ENCODE peak calls at places on chromosome 1, in eight cellular contexts. J is kidney; T is NCI-H774; G is non-pigmented ciliary epithelial cell; B is WTC11; Q is naive thymus-derived CD8-positive, alpha-beta T cell; L is stimulated activated CD4-positive, alpha-beta T cell treated with anti-CD3 and anti-CD28 coated beads, Interleukin-2, amount 100 ng/mL, for 48 hours; H is frontal cortex. K is an unnamed sample.

GRCh38 chr1:30903343-30904034 is 5.1 kb downstream of the SDC3 start:
- DNase-seq in J (peak), T (no peak), G (no peak), B (no peak), Q (no peak), L (no peak), H (no peak), K (no peak)

GRCh38 chr1:93980881-93981280 is 71.7 kb upstream of the GCLM start:
- DNase-seq in J (no peak), T (no peak), G (no peak), B (no peak), Q (no peak), L (no peak), H (no peak), K (no peak)

GRCh38 chr1:27536767-27537166 is 46.8 kb upstream of the WASF2 start:
- DNase-seq in J (peak), T (no peak), G (no peak), B (peak), Q (no peak), L (no peak), H (peak), K (no peak)

GRCh38 chr1:55974714-55975441 is 604.5 kb downstream of the PLPP3 start:
- DNase-seq in J (no peak), T (no peak), G (no peak), B (no peak), Q (no peak), L (no peak), H (no peak), K (no peak)

GRCh38 chr1:219666242-219666641 is 53.3 kb upstream of the ZC3H11B start:
- DNase-seq in J (no peak), T (no peak), G (no peak), B (no peak), Q (no peak), L (no peak), H (no peak), K (no peak)

GRCh38 chr1:26994772-26995625 is 1.5 kb downstream of the TRNP1 start:
- DNase-seq in J (no peak), T (no peak), G (no peak), B (no peak), Q (no peak), L (no peak), H (no peak), K (no peak)

GRCh38 chr1:217969428-217969827 is 315.7 kb upstream of the RRP15 start:
- DNase-seq in J (peak), T (no peak), G (no peak), B (no peak), Q (no peak), L (no peak), H (no peak), K (no peak)

GRCh38 chr1:61334718-61335589 is 252.6 kb downstream of the NFIA start:
- DNase-seq in J (no peak), T (no peak), G (no peak), B (no peak), Q (no peak), L (no peak), H (no peak), K (no peak)

GRCh38 chr1:9784508-9785133 is 39.1 kb downstream of the CLSTN1 start:
- DNase-seq in J (no peak), T (no peak), G (peak), B (peak), Q (peak), L (peak), H (no peak), K (peak)

GRCh38 chr1:21508580-21509350 is 458 bp upstream of the ALPL start:
- DNase-seq in J (peak), T (no peak), G (no peak), B (peak), Q (peak), L (peak), H (peak), K (peak)

GRCh38 chr1:207787776-207788175 is 35.9 kb downstream of the CD46 start:
- DNase-seq in J (no peak), T (no peak), G (no peak), B (no peak), Q (no peak), L (no peak), H (no peak), K (no peak)

GRCh38 chr1:1264026-1264425 is 9.6 kb downstream of the UBE2J2 start:
- DNase-seq in J (peak), T (no peak), G (no peak), B (no peak), Q (no peak), L (no peak), H (no peak), K (no peak)

GRCh38 chr1:13590486-13590885 is 6.9 kb downstream of the PDPN start:
- DNase-seq in J (no peak), T (no peak), G (no peak), B (no peak), Q (no peak), L (no peak), H (no peak), K (no peak)

GRCh38 chr1:96660503-96660902 is 61.1 kb upstream of the PTBP2 start:
- DNase-seq in J (no peak), T (no peak), G (peak), B (no peak), Q (no peak), L (no peak), H (no peak), K (no peak)

GRCh38 chr1:6179564-6180175 is 451 bp downstream of the CHD5 start:
- DNase-seq in J (peak), T (no peak), G (no peak), B (no peak), Q (no peak), L (no peak), H (peak), K (no peak)

GRCh38 chr1:159951016-159951415 is 3.0 kb downstream of the SLAMF9 start:
- DNase-seq in J (no peak), T (no peak), G (no peak), B (no peak), Q (no peak), L (no peak), H (no peak), K (no peak)

GRCh38 chr1:163048970-163049680 is 20.0 kb upstream of the RGS4 start:
- DNase-seq in J (no peak), T (peak), G (no peak), B (no peak), Q (no peak), L (no peak), H (no peak), K (no peak)

GRCh38 chr1:230043102-230043501 is 23.9 kb upstream of the GALNT2 start:
- DNase-seq in J (no peak), T (no peak), G (no peak), B (no peak), Q (no peak), L (no peak), H (no peak), K (no peak)

GRCh38 chr1:3315991-3316943 is 138.2 kb upstream of the ARHGEF16 start:
- DNase-seq in J (no peak), T (no peak), G (no peak), B (no peak), Q (no peak), L (no peak), H (no peak), K (no peak)

GRCh38 chr1:220892086-220892376 is 12.8 kb downstream of the HLX start:
- DNase-seq in J (peak), T (no peak), G (no peak), B (no peak), Q (no peak), L (no peak), H (no peak), K (no peak)

GRCh38 chr1:237851209-237851845 is 39.4 kb downstream of the ZP4 start:
- DNase-seq in J (no peak), T (peak), G (no peak), B (peak), Q (no peak), L (no peak), H (peak), K (no peak)

GRCh38 chr1:17719874-17720273 is 35.3 kb upstream of the ACTL8 start:
- DNase-seq in J (no peak), T (no peak), G (no peak), B (no peak), Q (no peak), L (no peak), H (no peak), K (no peak)

GRCh38 chr1:203364013-203364730 is 13.2 kb upstream of the FMOD start:
- DNase-seq in J (no peak), T (no peak), G (no peak), B (no peak), Q (no peak), L (no peak), H (no peak), K (no peak)

GRCh38 chr1:201946224-201946908 is at the start of gene LMOD1:
- DNase-seq in J (peak), T (peak), G (peak), B (peak), Q (no peak), L (no peak), H (peak), K (no peak)

GRCh38 chr1:161946071-161946987 is 77.3 kb downstream of the OLFML2B start:
- DNase-seq in J (no peak), T (no peak), G (no peak), B (peak), Q (no peak), L (no peak), H (no peak), K (no peak)

GRCh38 chr1:17488977-17489739 is 49.7 kb upstream of the RCC2 start:
- DNase-seq in J (no peak), T (no peak), G (no peak), B (no peak), Q (no peak), L (no peak), H (no peak), K (no peak)

GRCh38 chr1:23610677-23611076 is 51.4 kb upstream of the ID3 start:
- DNase-seq in J (no peak), T (no peak), G (no peak), B (no peak), Q (no peak), L (no peak), H (no peak), K (no peak)

GRCh38 chr1:39944410-39944809 is 10.5 kb upstream of the MFSD2A start:
- DNase-seq in J (no peak), T (no peak), G (no peak), B (no peak), Q (no peak), L (no peak), H (no peak), K (no peak)

GRCh38 chr1:181504294-181505115 is 21.2 kb downstream of the CACNA1E start:
- DNase-seq in J (no peak), T (peak), G (no peak), B (peak), Q (no peak), L (no peak), H (no peak), K (no peak)